ENCODE peak calls at places on chromosomes 13 and 19, in nine cellular contexts. One of them, this sample, is unnamed. For H3K27me3, the result is how much of the 10 kb centered on the place peaks cover.

GRCh38 chr13:72952529-72953141 is 106.2 kb upstream of the KLF5 start:
- DNase-seq in fibroblast of lung: no peak
- DNase-seq in tibial artery: no peak
- DNase-seq in colonic mucosa: no peak
- DNase-seq in CD4-positive, alpha-beta memory T cell: no peak
- DNase-seq in HCT116: no peak
- DNase-seq in pancreas: no peak
- DNase-seq in left ventricle myocardium inferior: no peak
- DNase-seq in Peyer's patch: no peak
- DNase-seq in this sample: no peak

GRCh38 chr19:33434090-33434885 is 60.8 kb downstream of the CEBPG start:
- DNase-seq in pancreas: peak
- DNase-seq in HCT116: no peak
- DNase-seq in Peyer's patch: peak
- DNase-seq in fibroblast of lung: no peak
- DNase-seq in tibial artery: no peak
- DNase-seq in colonic mucosa: no peak
- DNase-seq in left ventricle myocardium inferior: peak
- DNase-seq in CD4-positive, alpha-beta memory T cell: no peak
- DNase-seq in this sample: no peak

GRCh38 chr19:1873524-1874473 is 10.4 kb upstream of the KLF16 start:
- DNase-seq in HCT116: no peak
- DNase-seq in Peyer's patch: no peak
- DNase-seq in left ventricle myocardium inferior: peak
- DNase-seq in tibial artery: peak
- DNase-seq in pancreas: peak
- DNase-seq in colonic mucosa: no peak
- DNase-seq in fibroblast of lung: no peak
- DNase-seq in CD4-positive, alpha-beta memory T cell: no peak
- DNase-seq in this sample: no peak

GRCh38 chr13:114282143-114282685 is 813 bp downstream of the UPF3A start:
- DNase-seq in CD4-positive, alpha-beta memory T cell: no peak
- DNase-seq in fibroblast of lung: peak
- DNase-seq in Peyer's patch: peak
- DNase-seq in HCT116: no peak
- DNase-seq in pancreas: peak
- DNase-seq in left ventricle myocardium inferior: peak
- DNase-seq in colonic mucosa: peak
- DNase-seq in tibial artery: peak
- DNase-seq in this sample: peak

GRCh38 chr19:1154731-1155351 is 19.2 kb downstream of the SBNO2 start:
- DNase-seq in pancreas: peak
- DNase-seq in left ventricle myocardium inferior: peak
- DNase-seq in fibroblast of lung: peak
- DNase-seq in colonic mucosa: peak
- DNase-seq in Peyer's patch: peak
- DNase-seq in tibial artery: peak
- DNase-seq in CD4-positive, alpha-beta memory T cell: no peak
- DNase-seq in HCT116: no peak
- DNase-seq in this sample: peak

GRCh38 chr19:35975608-35976214 is 19.3 kb upstream of the SDHAF1 start:
- DNase-seq in HCT116: no peak
- DNase-seq in CD4-positive, alpha-beta memory T cell: no peak
- DNase-seq in left ventricle myocardium inferior: no peak
- DNase-seq in tibial artery: no peak
- DNase-seq in fibroblast of lung: peak
- DNase-seq in pancreas: no peak
- DNase-seq in Peyer's patch: no peak
- DNase-seq in colonic mucosa: no peak
- DNase-seq in this sample: no peak

GRCh38 chr13:25679936-25680335 is 308.2 kb downstream of the ATP8A2 start:
- DNase-seq in CD4-positive, alpha-beta memory T cell: no peak
- DNase-seq in colonic mucosa: no peak
- DNase-seq in pancreas: no peak
- DNase-seq in fibroblast of lung: no peak
- DNase-seq in HCT116: no peak
- DNase-seq in Peyer's patch: no peak
- DNase-seq in left ventricle myocardium inferior: no peak
- DNase-seq in tibial artery: no peak
- DNase-seq in this sample: no peak

GRCh38 chr19:49856574-49857021 is 5.6 kb downstream of the PTOV1 start:
- DNase-seq in tibial artery: no peak
- DNase-seq in pancreas: peak
- DNase-seq in colonic mucosa: no peak
- DNase-seq in HCT116: no peak
- DNase-seq in fibroblast of lung: no peak
- DNase-seq in Peyer's patch: no peak
- DNase-seq in left ventricle myocardium inferior: no peak
- DNase-seq in CD4-positive, alpha-beta memory T cell: no peak
- DNase-seq in this sample: no peak

GRCh38 chr13:114096811-114097503 is 35.5 kb downstream of the RASA3 start:
- DNase-seq in fibroblast of lung: no peak
- DNase-seq in CD4-positive, alpha-beta memory T cell: no peak
- DNase-seq in tibial artery: peak
- DNase-seq in Peyer's patch: peak
- DNase-seq in HCT116: no peak
- DNase-seq in colonic mucosa: no peak
- DNase-seq in pancreas: no peak
- DNase-seq in left ventricle myocardium inferior: no peak
- DNase-seq in this sample: no peak

DNA sequence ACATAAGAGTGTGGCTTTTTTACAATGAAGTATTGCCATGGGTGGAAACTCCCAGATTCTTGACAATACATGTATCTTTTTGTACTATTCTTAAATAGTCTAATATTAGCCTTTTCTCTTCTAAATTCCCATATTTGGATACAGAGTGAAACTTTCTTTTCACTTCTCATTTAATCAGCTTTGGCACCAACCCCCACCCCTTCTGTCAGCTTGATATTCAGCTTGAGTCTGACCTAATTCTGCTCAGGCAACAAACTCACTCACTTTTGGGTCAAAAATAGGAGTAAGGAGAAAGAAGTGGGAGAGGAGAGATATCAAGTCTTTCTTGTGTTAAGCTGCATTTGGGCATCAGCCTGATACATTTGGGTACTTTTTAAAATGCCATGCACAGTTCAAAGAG is 397.5 kb downstream of the COG6 start:
- DNase-seq in CD4-positive, alpha-beta memory T cell: no peak
- DNase-seq in Peyer's patch: no peak
- DNase-seq in pancreas: no peak
- DNase-seq in colonic mucosa: no peak
- DNase-seq in fibroblast of lung: no peak
- DNase-seq in HCT116: no peak
- DNase-seq in left ventricle myocardium inferior: no peak
- DNase-seq in tibial artery: no peak
- DNase-seq in this sample: no peak
- H3K27me3 ChIP-seq in CD4-positive, alpha-beta memory T cell: under half
- H3K27me3 ChIP-seq in Peyer's patch: under half
- H3K27me3 ChIP-seq in pancreas: under half
- H3K27me3 ChIP-seq in colonic mucosa: under half
- H3K27me3 ChIP-seq in fibroblast of lung: under half
- H3K27me3 ChIP-seq in HCT116: under half
- H3K27me3 ChIP-seq in left ventricle myocardium inferior: under half
- H3K27me3 ChIP-seq in tibial artery: under half
- H3K27me3 ChIP-seq in this sample: under half

GRCh38 chr13:49113526-49114286 is 106.4 kb upstream of the MLNR start:
- DNase-seq in CD4-positive, alpha-beta memory T cell: no peak
- DNase-seq in colonic mucosa: no peak
- DNase-seq in HCT116: no peak
- DNase-seq in fibroblast of lung: peak
- DNase-seq in tibial artery: no peak
- DNase-seq in Peyer's patch: no peak
- DNase-seq in left ventricle myocardium inferior: no peak
- DNase-seq in pancreas: no peak
- DNase-seq in this sample: no peak
- H3K4me3 ChIP-seq in CD4-positive, alpha-beta memory T cell: no peak
- H3K4me3 ChIP-seq in colonic mucosa: no peak
- H3K4me3 ChIP-seq in HCT116: no peak
- H3K4me3 ChIP-seq in fibroblast of lung: peak
- H3K4me3 ChIP-seq in tibial artery: no peak
- H3K4me3 ChIP-seq in Peyer's patch: no peak
- H3K4me3 ChIP-seq in left ventricle myocardium inferior: no peak
- H3K4me3 ChIP-seq in pancreas: no peak
- H3K4me3 ChIP-seq in this sample: no peak

DNA sequence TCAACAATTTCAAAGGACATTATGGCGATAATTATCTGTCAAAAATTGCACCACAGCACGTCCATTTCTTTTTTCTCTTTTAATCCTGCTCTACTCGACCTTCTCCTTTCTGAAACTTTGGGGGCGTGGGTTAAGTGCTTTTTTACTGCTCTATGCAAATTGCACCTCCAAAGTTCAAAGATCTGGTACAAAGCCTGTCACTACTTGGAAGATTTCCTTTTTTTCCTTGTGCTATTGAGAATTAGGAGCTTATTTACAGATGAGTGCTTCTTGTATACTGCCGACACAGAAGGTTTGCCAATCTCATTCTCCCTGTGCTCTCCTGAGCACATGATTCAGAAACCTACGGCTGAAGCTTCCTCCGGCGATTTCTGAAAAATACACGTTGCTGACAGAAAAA is 94.8 kb downstream of the TEX29 start:
- DNase-seq in left ventricle myocardium inferior: no peak
- DNase-seq in Peyer's patch: no peak
- DNase-seq in tibial artery: no peak
- DNase-seq in colonic mucosa: no peak
- DNase-seq in CD4-positive, alpha-beta memory T cell: no peak
- DNase-seq in fibroblast of lung: no peak
- DNase-seq in pancreas: no peak
- DNase-seq in HCT116: no peak
- DNase-seq in this sample: no peak
- H3K27me3 ChIP-seq in left ventricle myocardium inferior: half or more
- H3K27me3 ChIP-seq in Peyer's patch: under half
- H3K27me3 ChIP-seq in tibial artery: under half
- H3K27me3 ChIP-seq in colonic mucosa: under half
- H3K27me3 ChIP-seq in CD4-positive, alpha-beta memory T cell: under half
- H3K27me3 ChIP-seq in fibroblast of lung: under half
- H3K27me3 ChIP-seq in pancreas: under half
- H3K27me3 ChIP-seq in HCT116: under half
- H3K27me3 ChIP-seq in this sample: under half

GRCh38 chr19:17303167-17303939 is at the start of gene ABHD8:
- DNase-seq in CD4-positive, alpha-beta memory T cell: peak
- DNase-seq in pancreas: peak
- DNase-seq in fibroblast of lung: peak
- DNase-seq in Peyer's patch: peak
- DNase-seq in HCT116: peak
- DNase-seq in colonic mucosa: peak
- DNase-seq in left ventricle myocardium inferior: peak
- DNase-seq in tibial artery: peak
- DNase-seq in this sample: peak

GRCh38 chr19:17305211-17305516 is 508 bp upstream of the MRPL34 start:
- DNase-seq in CD4-positive, alpha-beta memory T cell: no peak
- DNase-seq in Peyer's patch: no peak
- DNase-seq in pancreas: no peak
- DNase-seq in HCT116: no peak
- DNase-seq in fibroblast of lung: no peak
- DNase-seq in tibial artery: no peak
- DNase-seq in left ventricle myocardium inferior: no peak
- DNase-seq in colonic mucosa: no peak
- DNase-seq in this sample: no peak

GRCh38 chr19:17304386-17305047 is 1.2 kb upstream of the MRPL34 start:
- DNase-seq in HCT116: no peak
- DNase-seq in pancreas: no peak
- DNase-seq in colonic mucosa: no peak
- DNase-seq in left ventricle myocardium inferior: no peak
- DNase-seq in Peyer's patch: peak
- DNase-seq in fibroblast of lung: no peak
- DNase-seq in tibial artery: no peak
- DNase-seq in CD4-positive, alpha-beta memory T cell: no peak
- DNase-seq in this sample: no peak

GRCh38 chr19:17302391-17303166 is 646 bp downstream of the ABHD8 start:
- DNase-seq in left ventricle myocardium inferior: no peak
- DNase-seq in Peyer's patch: no peak
- DNase-seq in tibial artery: no peak
- DNase-seq in CD4-positive, alpha-beta memory T cell: no peak
- DNase-seq in fibroblast of lung: no peak
- DNase-seq in colonic mucosa: no peak
- DNase-seq in HCT116: no peak
- DNase-seq in pancreas: peak
- DNase-seq in this sample: no peak

GRCh38 chr19:17303940-17304267 is 679 bp upstream of the ABHD8 start:
- DNase-seq in CD4-positive, alpha-beta memory T cell: no peak
- DNase-seq in tibial artery: no peak
- DNase-seq in HCT116: no peak
- DNase-seq in Peyer's patch: peak
- DNase-seq in colonic mucosa: no peak
- DNase-seq in left ventricle myocardium inferior: no peak
- DNase-seq in pancreas: no peak
- DNase-seq in fibroblast of lung: no peak
- DNase-seq in this sample: no peak
- H3K4me3 ChIP-seq in CD4-positive, alpha-beta memory T cell: no peak
- H3K4me3 ChIP-seq in tibial artery: peak
- H3K4me3 ChIP-seq in HCT116: no peak
- H3K4me3 ChIP-seq in Peyer's patch: no peak
- H3K4me3 ChIP-seq in colonic mucosa: peak
- H3K4me3 ChIP-seq in left ventricle myocardium inferior: peak
- H3K4me3 ChIP-seq in pancreas: no peak
- H3K4me3 ChIP-seq in fibroblast of lung: no peak
- H3K4me3 ChIP-seq in this sample: no peak

GRCh38 chr13:47019977-47020376 is 123.1 kb upstream of the HTR2A start:
- DNase-seq in HCT116: no peak
- DNase-seq in fibroblast of lung: no peak
- DNase-seq in colonic mucosa: no peak
- DNase-seq in CD4-positive, alpha-beta memory T cell: no peak
- DNase-seq in tibial artery: no peak
- DNase-seq in pancreas: no peak
- DNase-seq in left ventricle myocardium inferior: no peak
- DNase-seq in Peyer's patch: no peak
- DNase-seq in this sample: no peak

GRCh38 chr13:47017476-47017875 is 120.6 kb upstream of the HTR2A start:
- DNase-seq in HCT116: no peak
- DNase-seq in CD4-positive, alpha-beta memory T cell: no peak
- DNase-seq in left ventricle myocardium inferior: no peak
- DNase-seq in tibial artery: no peak
- DNase-seq in colonic mucosa: no peak
- DNase-seq in pancreas: no peak
- DNase-seq in fibroblast of lung: peak
- DNase-seq in Peyer's patch: no peak
- DNase-seq in this sample: no peak
- H3K27me3 ChIP-seq in HCT116: under half
- H3K27me3 ChIP-seq in CD4-positive, alpha-beta memory T cell: under half
- H3K27me3 ChIP-seq in left ventricle myocardium inferior: under half
- H3K27me3 ChIP-seq in tibial artery: under half
- H3K27me3 ChIP-seq in colonic mucosa: under half
- H3K27me3 ChIP-seq in pancreas: under half
- H3K27me3 ChIP-seq in fibroblast of lung: under half
- H3K27me3 ChIP-seq in Peyer's patch: under half
- H3K27me3 ChIP-seq in this sample: under half

DNA sequence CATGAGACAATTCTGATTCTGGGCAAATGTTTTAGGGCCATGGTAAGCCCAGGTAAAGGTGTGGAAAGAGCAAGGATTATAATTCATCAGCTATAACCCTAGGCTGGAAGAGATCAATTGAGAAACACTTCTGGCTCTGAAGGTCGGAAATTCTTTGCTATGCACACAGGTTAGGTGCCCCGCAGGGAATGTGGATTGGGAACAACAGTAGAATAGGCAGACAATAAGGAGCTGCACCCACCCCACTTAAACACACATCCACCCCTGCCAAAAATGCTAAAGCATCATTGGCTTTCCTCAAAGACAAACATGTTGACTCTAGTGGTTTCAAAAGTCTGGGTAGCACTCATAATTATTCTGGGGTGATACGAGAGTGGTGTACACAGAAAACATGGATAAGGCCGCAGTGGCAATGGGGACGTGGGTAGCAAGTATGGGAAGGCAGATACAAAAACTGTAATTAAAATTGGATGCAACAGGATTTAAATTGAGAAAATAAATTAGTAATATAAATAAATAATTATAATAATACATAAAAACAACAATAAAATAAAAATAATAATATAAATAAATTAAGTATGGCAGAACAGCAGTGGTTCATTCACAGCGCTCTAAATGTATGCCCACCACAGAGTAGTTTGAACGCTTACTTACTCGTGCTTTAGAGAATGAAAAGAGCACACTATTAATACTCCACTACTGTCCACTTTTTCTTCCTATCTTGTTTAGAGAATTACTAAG is 8.5 kb downstream of the EFNB2 start:
- DNase-seq in HCT116: no peak
- DNase-seq in colonic mucosa: no peak
- DNase-seq in left ventricle myocardium inferior: no peak
- DNase-seq in tibial artery: no peak
- DNase-seq in Peyer's patch: no peak
- DNase-seq in CD4-positive, alpha-beta memory T cell: no peak
- DNase-seq in pancreas: no peak
- DNase-seq in fibroblast of lung: no peak
- DNase-seq in this sample: no peak
- H3K4me3 ChIP-seq in HCT116: no peak
- H3K4me3 ChIP-seq in colonic mucosa: no peak
- H3K4me3 ChIP-seq in left ventricle myocardium inferior: no peak
- H3K4me3 ChIP-seq in tibial artery: no peak
- H3K4me3 ChIP-seq in Peyer's patch: no peak
- H3K4me3 ChIP-seq in CD4-positive, alpha-beta memory T cell: no peak
- H3K4me3 ChIP-seq in pancreas: no peak
- H3K4me3 ChIP-seq in fibroblast of lung: no peak
- H3K4me3 ChIP-seq in this sample: no peak